ENCODE peak calls at places on chromosome 7, in ten cellular contexts. Z, G, U, R, L, O, Y, I, W and F are unnamed samples.
A peak's percentile ranks its signal among the peaks of the same experiment; 100 is the strongest.

GRCh38 chr7:22559829-22560489 is 60.0 kb upstream of the STEAP1B start:
- DNase-seq in O (peak; percentile 17), I (peak; percentile 51), R (peak; percentile 64), G (no peak), W (peak; percentile 83), Z (peak; percentile 81), U (peak; percentile 89), L (peak; percentile 87), Y (no peak), F (peak; percentile 75)

GRCh38 chr7:157771-158251 is 34.6 kb upstream of the FAM20C start:
- DNase-seq in W (no peak), I (no peak), Z (no peak), Y (no peak), L (no peak), O (no peak), U (no peak), R (no peak), G (no peak), F (no peak)

GRCh38 chr7:83861876-83862275 is 212.9 kb upstream of the SEMA3E start:
- DNase-seq in Y (no peak), I (no peak), G (no peak), U (no peak), L (no peak), Z (no peak), O (no peak), R (no peak), W (no peak), F (no peak)

GRCh38 chr7:56077681-56078080 is 13.6 kb downstream of the SUMF2 start:
- DNase-seq in I (no peak), U (no peak), Z (peak; percentile 50), G (no peak), Y (no peak), O (no peak), L (no peak), R (no peak), W (no peak), F (no peak)

GRCh38 chr7:54788664-54789063 is 29.7 kb upstream of the SEC61G start:
- DNase-seq in G (no peak), I (peak; percentile 67), O (no peak), Y (no peak), Z (no peak), L (peak; percentile 66), U (peak; percentile 80), R (peak; percentile 93), W (no peak), F (peak; percentile 83)

GRCh38 chr7:120695848-120696247 is 162.1 kb downstream of the TSPAN12 start:
- DNase-seq in L (no peak), Y (no peak), R (no peak), U (no peak), W (no peak), O (no peak), Z (no peak), I (peak; percentile 65), G (no peak), F (no peak)

GRCh38 chr7:22667562-22668239 is 59.3 kb upstream of the IL6 start:
- DNase-seq in G (no peak), O (no peak), Y (no peak), I (no peak), U (peak; percentile 54), R (peak; percentile 97), Z (no peak), L (peak; percentile 74), W (no peak), F (peak; percentile 81)

GRCh38 chr7:87574630-87575029 is 26.1 kb downstream of the ABCB1 start:
- DNase-seq in G (no peak), R (peak; percentile 85), U (peak; percentile 38), L (no peak), W (no peak), Z (no peak), Y (no peak), I (no peak), O (no peak), F (peak; percentile 74)

GRCh38 chr7:51275532-51275931 is 41.1 kb downstream of the COBL start:
- DNase-seq in R (no peak), W (no peak), L (no peak), U (no peak), Y (no peak), G (no peak), I (no peak), O (no peak), Z (no peak), F (no peak)

GRCh38 chr7:54541941-54542618 is at the start of gene VSTM2A:
- DNase-seq in W (no peak), O (no peak), I (peak; percentile 60), U (peak; percentile 71), R (no peak), G (no peak), Z (no peak), Y (no peak), L (no peak), F (no peak)

GRCh38 chr7:3067193-3067592 is 23.5 kb upstream of the CARD11 start:
- DNase-seq in O (no peak), W (peak; percentile 58), I (no peak), L (no peak), G (no peak), Z (no peak), U (peak; percentile 16), Y (peak; percentile 11), R (no peak), F (no peak)

GRCh38 chr7:95980073-95980655 is 207.8 kb downstream of the DYNC1I1 start:
- DNase-seq in Y (no peak), L (no peak), I (no peak), O (no peak), Z (no peak), R (no peak), G (no peak), U (no peak), W (no peak), F (no peak)